ENCODE peak calls at places on chromosomes 11 and 22, in nine cellular contexts. D, C, I, A, J, V, H, X and Z are unnamed samples.

GRCh38 chr11:72745511-72745910 is 6.7 kb downstream of the ARAP1 start:
- DNase-seq in A (no peak), D (no peak), I (no peak), X (no peak), H (no peak), C (no peak), J (no peak), V (no peak), Z (no peak)

GRCh38 chr11:74018331-74019005 is 9.6 kb upstream of the UCP3 start:
- DNase-seq in V (peak), J (no peak), A (peak), C (no peak), H (no peak), D (no peak), X (no peak), I (peak), Z (no peak)

GRCh38 chr11:118304227-118304808 is at the start of gene CD3E:
- DNase-seq in I (no peak), D (no peak), C (no peak), J (no peak), H (peak), V (no peak), A (no peak), X (no peak), Z (no peak)

GRCh38 chr11:69423181-69423580 is 58.3 kb upstream of the LINC01488 start:
- DNase-seq in A (no peak), D (no peak), J (no peak), X (no peak), I (no peak), H (no peak), V (no peak), C (no peak), Z (no peak)

GRCh38 chr22:49368976-49369725 is 458.5 kb downstream of the BRD1 start:
- DNase-seq in J (no peak), I (no peak), V (no peak), H (no peak), D (no peak), A (no peak), C (no peak), X (no peak), Z (no peak)

GRCh38 chr22:37711490-37711889 is 14.6 kb downstream of the TRIOBP start:
- DNase-seq in H (no peak), J (no peak), A (no peak), V (no peak), I (no peak), D (no peak), C (no peak), X (no peak), Z (no peak)

GRCh38 chr11:86775342-86775741 is 25.0 kb upstream of the PRSS23 start:
- DNase-seq in D (no peak), A (no peak), J (no peak), H (no peak), I (no peak), X (no peak), V (no peak), C (no peak), Z (no peak)

GRCh38 chr11:44632466-44633123 is 67.1 kb downstream of the CD82 start:
- DNase-seq in C (no peak), A (no peak), V (peak), X (peak), I (peak), D (no peak), J (no peak), H (peak), Z (no peak)

GRCh38 chr11:35364101-35364780 is 55.1 kb downstream of the SLC1A2 start:
- DNase-seq in V (peak), H (no peak), A (no peak), D (peak), I (peak), C (peak), X (peak), J (no peak), Z (peak)

GRCh38 chr11:19861171-19861570 is 148.5 kb downstream of the NAV2 start:
- DNase-seq in C (no peak), V (peak), X (no peak), I (no peak), J (no peak), A (no peak), D (no peak), H (no peak), Z (no peak)

GRCh38 chr11:134046681-134047449 is 22.0 kb upstream of the JAM3 start:
- DNase-seq in J (no peak), D (no peak), V (no peak), H (peak), A (no peak), C (no peak), I (no peak), X (no peak), Z (no peak)

GRCh38 chr11:20156280-20156875 is 3.9 kb downstream of the DBX1 start:
- DNase-seq in C (no peak), A (no peak), J (peak), I (no peak), H (peak), X (no peak), V (no peak), D (no peak), Z (no peak)

GRCh38 chr11:123450593-123450992 is 20.5 kb downstream of the GRAMD1B start:
- DNase-seq in H (no peak), D (no peak), C (no peak), V (no peak), A (no peak), I (no peak), J (no peak), X (no peak), Z (no peak)

GRCh38 chr11:85898456-85898855 is 43.3 kb downstream of the CCDC83 start:
- DNase-seq in D (no peak), C (no peak), V (no peak), H (no peak), A (no peak), X (no peak), J (no peak), I (no peak), Z (no peak)

GRCh38 chr22:32917577-32918375 is 116.3 kb downstream of the TIMP3 start:
- DNase-seq in I (peak), D (no peak), H (no peak), A (peak), C (no peak), X (no peak), J (no peak), V (no peak), Z (no peak)

GRCh38 chr22:46563381-46564083 is 26.1 kb upstream of the CELSR1 start:
- DNase-seq in X (peak), I (no peak), J (peak), C (no peak), V (peak), H (peak), D (no peak), A (peak), Z (no peak)

GRCh38 chr11:35178862-35179261 is 39.9 kb downstream of the CD44 start:
- DNase-seq in V (no peak), C (no peak), D (no peak), X (no peak), J (no peak), H (no peak), A (no peak), I (no peak), Z (no peak)

GRCh38 chr11:125945797-125946520 is at the start of gene VSIG10L2:
- DNase-seq in X (no peak), J (no peak), H (no peak), A (no peak), D (no peak), C (no peak), I (no peak), V (no peak), Z (no peak)

GRCh38 chr22:49509016-49509415 is 318.7 kb downstream of the BRD1 start:
- DNase-seq in C (no peak), X (no peak), I (no peak), A (no peak), J (no peak), H (peak), V (no peak), D (no peak), Z (no peak)

GRCh38 chr11:125465701-125466100 is 30.4 kb downstream of the FEZ1 start:
- DNase-seq in X (no peak), C (no peak), D (no peak), A (no peak), J (no peak), H (no peak), I (no peak), V (no peak), Z (no peak)

GRCh38 chr11:76592961-76593360 is 77.6 kb downstream of the LRRC32 start:
- DNase-seq in V (no peak), X (no peak), I (no peak), H (no peak), J (no peak), A (no peak), C (no peak), D (no peak), Z (no peak)

GRCh38 chr11:12631651-12632050 is 42.6 kb upstream of the TEAD1 start:
- DNase-seq in X (no peak), J (no peak), H (no peak), V (no peak), D (no peak), A (no peak), I (no peak), C (no peak), Z (no peak)

GRCh38 chr11:66111158-66111557 is 41.1 kb downstream of the PACS1 start:
- DNase-seq in A (no peak), H (no peak), D (no peak), I (no peak), X (no peak), J (no peak), V (no peak), C (no peak), Z (no peak)

GRCh38 chr11:134783219-134783618 is 371.2 kb upstream of the B3GAT1 start:
- DNase-seq in A (no peak), I (no peak), D (no peak), J (no peak), C (no peak), X (no peak), H (no peak), V (no peak), Z (no peak)

GRCh38 chr22:39241632-39242388 is 3.0 kb downstream of the PDGFB start:
- DNase-seq in V (no peak), C (no peak), D (no peak), X (no peak), I (no peak), H (peak), J (no peak), A (no peak), Z (no peak)

GRCh38 chr22:48592488-48592887 is 1235.2 kb downstream of the BRD1 start:
- DNase-seq in D (no peak), V (no peak), I (no peak), A (no peak), C (no peak), H (no peak), X (no peak), J (no peak), Z (no peak)

GRCh38 chr22:30514252-30514651 is 8.8 kb upstream of the SEC14L4 start:
- DNase-seq in H (no peak), C (no peak), D (no peak), I (no peak), J (no peak), A (no peak), V (no peak), X (no peak), Z (no peak)

GRCh38 chr11:110712643-110713468 is 619 bp upstream of the ARHGAP20 start:
- DNase-seq in I (peak), D (no peak), A (peak), J (no peak), V (peak), C (no peak), X (no peak), H (no peak), Z (no peak)